ENCODE peak calls at places on chromosomes 12 and 14, in six cellular contexts. P, Y, Z, V, L and W are unnamed samples.

GRCh38 chr12:16492240-16492639 is 113.7 kb downstream of the LMO3 start:
- DNase-seq in Z (peak; percentile 9), V (no peak), Y (no peak), P (no peak), L (no peak), W (no peak)

GRCh38 chr12:92444763-92445162 is 258.0 kb upstream of the PLEKHG7 start:
- DNase-seq in V (no peak), P (peak; percentile 73), Y (no peak), L (no peak), Z (no peak), W (no peak)

GRCh38 chr14:91888641-91889476 is 21.5 kb upstream of the TC2N start:
- DNase-seq in Y (no peak), Z (no peak), L (no peak), V (no peak), P (no peak), W (no peak)

GRCh38 chr12:98578821-98579220 is 14.7 kb upstream of the SLC25A3 start:
- DNase-seq in P (peak; percentile 42), L (no peak), Y (peak; percentile 26), V (no peak), Z (peak; percentile 52), W (no peak)

GRCh38 chr12:6538420-6539275 is 4.3 kb downstream of the GAPDH start:
- DNase-seq in V (no peak), Y (no peak), P (peak; percentile 73), Z (peak; percentile 67), L (peak; percentile 6), W (no peak)

GRCh38 chr14:95065411-95065810 is 91.9 kb downstream of the DICER1 start:
- DNase-seq in Y (no peak), P (no peak), L (no peak), Z (no peak), V (no peak), W (no peak)

GRCh38 chr12:6700646-6701051 is at the start of gene PIANP:
- DNase-seq in Z (no peak), P (no peak), V (no peak), Y (peak; percentile 59), L (no peak), W (no peak)

GRCh38 chr12:54126696-54127537 is 61.9 kb downstream of the SMUG1 start:
- DNase-seq in L (no peak), P (peak; percentile 24), Z (no peak), Y (no peak), V (no peak), W (no peak)

GRCh38 chr14:75833326-75834020 is 148.3 kb downstream of the TGFB3 start:
- DNase-seq in P (no peak), Y (no peak), V (no peak), Z (no peak), L (no peak), W (no peak)

GRCh38 chr14:35400707-35401421 is 3.7 kb downstream of the NFKBIA start:
- DNase-seq in L (peak; percentile 73), P (peak; percentile 87), Z (no peak), V (no peak), Y (no peak), W (peak; percentile 76)

GRCh38 chr12:120905856-120906384 is 1.8 kb upstream of the SPPL3 start:
- DNase-seq in Z (no peak), P (no peak), V (no peak), Y (no peak), L (no peak), W (no peak)

GRCh38 chr12:109872-110271 is 43.3 kb downstream of the IQSEC3 start:
- DNase-seq in L (no peak), Z (no peak), Y (no peak), V (no peak), P (no peak), W (no peak)

GRCh38 chr12:123369209-123369608 is 4.6 kb upstream of the SBNO1 start:
- DNase-seq in Y (no peak), V (no peak), P (no peak), L (no peak), Z (no peak), W (no peak)

GRCh38 chr12:52230364-52231281 is 2.4 kb upstream of the KRT7 start:
- DNase-seq in Z (peak; percentile 76), L (no peak), V (no peak), P (no peak), Y (no peak), W (peak; percentile 84)

GRCh38 chr14:78974691-78975090 is 804.5 kb downstream of the NRXN3 start:
- DNase-seq in P (no peak), Y (no peak), L (no peak), Z (no peak), V (no peak), W (peak; percentile 88)

GRCh38 chr12:93741741-93742085 is 64.5 kb downstream of the CRADD start:
- DNase-seq in Y (peak; percentile 21), P (no peak), V (no peak), Z (peak; percentile 25), L (peak; percentile 4), W (no peak)

GRCh38 chr12:67798763-67799162 is 150.2 kb downstream of the DYRK2 start:
- DNase-seq in L (no peak), Z (no peak), Y (no peak), V (no peak), P (no peak), W (no peak)

GRCh38 chr12:20885552-20885951 is 75.0 kb downstream of the SLCO1B3 start:
- DNase-seq in V (no peak), P (no peak), Z (no peak), L (no peak), Y (no peak), W (no peak)

GRCh38 chr12:107992870-107993451 is 136.1 kb upstream of the WSCD2 start:
- DNase-seq in V (peak; percentile 2), Y (peak; percentile 37), Z (peak; percentile 69), P (peak; percentile 64), L (peak; percentile 49), W (peak; percentile 20)

GRCh38 chr14:94225460-94225989 is 51.4 kb downstream of the PPP4R4 start:
- DNase-seq in Y (no peak), Z (no peak), P (no peak), V (no peak), L (no peak), W (no peak)

GRCh38 chr14:63862163-63862562 is 9.4 kb downstream of the SYNE2 start:
- DNase-seq in Y (no peak), V (no peak), P (no peak), L (no peak), Z (no peak), W (no peak)

GRCh38 chr14:53458368-53458814 is 305.3 kb upstream of the DDHD1 start:
- DNase-seq in Y (no peak), Z (peak; percentile 72), P (no peak), V (no peak), L (peak; percentile 96), W (peak; percentile 53)

GRCh38 chr14:24032727-24033418 is 18.9 kb upstream of the CARMIL3 start:
- DNase-seq in P (peak; percentile 79), L (peak; percentile 89), V (no peak), Z (peak; percentile 92), Y (no peak), W (no peak)

GRCh38 chr14:28765907-28766504 is 581 bp upstream of the FOXG1 start:
- DNase-seq in Z (no peak), P (no peak), Y (peak; percentile 22), L (no peak), V (no peak), W (no peak)

GRCh38 chr12:10959777-10960176 is 20.7 kb upstream of the TAS2R14 start:
- DNase-seq in Y (no peak), P (no peak), L (peak; percentile 6), V (no peak), Z (peak; percentile 21), W (peak; percentile 38)

GRCh38 chr12:52506858-52507715 is 13.1 kb downstream of the KRT5 start:
- DNase-seq in V (no peak), Y (no peak), L (peak; percentile 17), Z (peak; percentile 61), P (peak; percentile 55), W (peak; percentile 24)

DNA sequence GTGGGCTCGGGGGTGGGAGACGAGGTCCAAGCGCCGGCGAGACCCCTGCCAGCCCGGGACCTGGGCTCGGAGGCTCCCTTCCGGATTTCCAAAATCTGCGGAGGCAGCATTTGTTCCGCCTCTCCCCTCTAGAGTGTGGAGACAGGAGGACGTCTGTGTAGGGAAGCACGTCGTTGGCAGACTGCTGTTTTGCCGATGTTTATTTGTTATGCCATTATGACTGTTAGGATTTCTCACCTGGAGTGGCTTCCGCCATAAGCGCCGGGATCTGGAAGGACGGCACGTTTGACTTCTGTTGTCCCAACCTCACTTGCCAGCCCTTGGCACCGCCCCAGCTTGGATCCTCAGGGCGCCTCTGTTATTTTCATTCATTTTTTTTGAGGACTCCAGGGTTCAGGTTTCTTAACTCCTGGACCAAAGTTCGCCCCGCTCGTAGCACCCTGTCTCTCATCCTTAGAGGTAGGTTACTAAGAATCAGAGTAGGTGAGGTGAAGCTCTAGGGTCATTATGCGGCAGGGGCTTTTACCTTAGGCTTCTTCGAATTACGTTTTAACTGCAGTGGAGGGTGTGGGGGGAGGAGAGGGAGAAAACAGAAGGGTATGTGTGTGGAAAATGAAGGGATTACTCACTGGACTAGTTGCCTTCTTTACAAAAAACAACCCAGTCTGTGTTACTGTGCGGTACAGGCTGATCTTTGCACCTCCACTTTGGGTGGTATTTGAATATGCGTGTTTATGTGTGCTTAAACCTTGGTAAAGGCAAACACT is 547 bp upstream of the PYGL start:
- DNase-seq in L (peak; percentile 94), V (no peak), P (peak; percentile 40), Y (no peak), Z (peak; percentile 75), W (peak; percentile 41)
- TF ChIP-seq MYC in L (no peak), V (no peak), P (no peak), Y (no peak), Z (no peak), W (no peak)

GRCh38 chr12:2944401-2945047 is 14.7 kb upstream of the TEAD4 start:
- DNase-seq in Z (peak; percentile 66), V (peak; percentile 15), P (peak; percentile 45), Y (peak; percentile 69), L (peak; percentile 46), W (peak; percentile 51)
- TF ChIP-seq MYC in Z (no peak), V (no peak), P (no peak), Y (no peak), L (no peak), W (no peak)

GRCh38 chr12:9364224-9365176 is 156.3 kb upstream of the PZP start:
- DNase-seq in Z (no peak), P (no peak), L (peak; percentile 46), V (peak; percentile 98), Y (no peak), W (no peak)
- TF ChIP-seq MYC in Z (no peak), P (no peak), L (no peak), V (no peak), Y (no peak), W (no peak)

DNA sequence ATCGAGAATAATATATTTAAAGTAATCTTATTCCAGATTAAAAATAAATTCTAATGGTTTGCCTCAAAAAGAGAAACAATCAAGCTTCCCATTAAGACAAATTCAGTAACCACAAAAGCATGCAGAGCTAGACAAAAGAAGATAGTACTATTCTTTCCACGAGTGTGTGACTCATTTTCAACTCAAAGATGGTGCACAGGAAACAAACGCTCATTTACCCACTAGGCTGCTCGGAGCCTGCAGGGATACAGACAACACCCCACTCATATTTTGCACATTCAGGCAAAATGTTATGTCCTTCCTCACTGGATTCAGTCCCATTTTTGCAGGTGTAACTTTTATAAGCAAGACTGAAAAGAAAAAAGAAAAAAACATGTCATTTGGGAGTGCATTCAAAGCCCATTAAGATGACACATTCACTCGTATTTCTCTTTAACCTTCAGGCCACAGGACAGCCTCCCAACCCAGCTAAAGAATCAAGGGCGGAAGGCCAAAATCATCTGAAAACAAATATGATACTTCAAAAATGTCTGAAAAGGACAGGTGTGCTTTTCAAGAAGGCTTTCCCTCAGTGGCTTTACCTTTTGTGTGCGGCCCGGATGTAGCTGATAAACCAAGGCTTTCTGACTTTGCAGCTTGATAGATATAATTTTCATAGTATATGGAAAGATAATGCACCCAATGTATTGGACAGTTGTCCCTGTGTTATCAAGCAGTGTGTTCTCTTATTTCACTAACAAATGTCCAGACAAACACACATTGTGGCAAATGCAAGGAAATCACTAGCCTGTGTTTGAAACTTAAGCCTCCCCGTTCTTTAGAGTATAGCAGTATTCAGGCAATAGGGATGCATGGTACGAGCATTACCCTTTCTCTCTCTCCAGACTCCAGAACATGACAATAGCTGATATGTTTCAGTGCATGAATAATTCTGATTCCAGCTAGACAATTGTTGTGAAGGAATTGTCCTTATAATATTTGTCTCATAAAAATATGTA is 147.7 kb upstream of the KRR1 start:
- DNase-seq in V (no peak), Y (no peak), L (no peak), P (peak; percentile 55), Z (peak; percentile 46), W (peak; percentile 77)
- TF ChIP-seq MYC in V (no peak), Y (no peak), L (no peak), P (no peak), Z (no peak), W (no peak)